ENCODE peak calls at places on chromosome 13, in five cellular contexts. J, L, N, Q and W are unnamed samples.
A peak's percentile ranks its signal among the peaks of the same experiment; 100 is the strongest.

GRCh38 chr13:102904408-102904862 is 58.6 kb downstream of the ERCC5 start:
- DNase-seq in J (no peak), L (no peak), N (no peak), Q (no peak), W (no peak)

GRCh38 chr13:77860621-77861020 is 58.0 kb downstream of the EDNRB start:
- DNase-seq in J (peak; percentile 69), L (no peak), N (peak; percentile 71), Q (peak; percentile 1), W (no peak)

GRCh38 chr13:74187564-74187963 is 53.4 kb upstream of the KLF12 start:
- DNase-seq in J (peak; percentile 21), L (no peak), N (no peak), Q (peak; percentile 61), W (no peak)

GRCh38 chr13:113209880-113210421 is 538 bp downstream of the CUL4A start:
- DNase-seq in J (peak; percentile 68), L (peak; percentile 84), N (no peak), Q (peak; percentile 66), W (no peak)

GRCh38 chr13:74529968-74530367 is 395.8 kb upstream of the KLF12 start:
- DNase-seq in J (no peak), L (no peak), N (no peak), Q (no peak), W (no peak)

GRCh38 chr13:95492044-95492801 is 60.3 kb upstream of the CLDN10 start:
- DNase-seq in J (no peak), L (no peak), N (no peak), Q (no peak), W (no peak)

GRCh38 chr13:80339578-80339840 is 1.4 kb downstream of the SPRY2 start:
- DNase-seq in J (no peak), L (no peak), N (no peak), Q (no peak), W (no peak)

GRCh38 chr13:65217459-65217858 is 2012.7 kb downstream of the PCDH9 start:
- DNase-seq in J (no peak), L (no peak), N (no peak), Q (no peak), W (no peak)

GRCh38 chr13:21849323-21849722 is 178.4 kb downstream of the FGF9 start:
- DNase-seq in J (peak; percentile 24), L (no peak), N (no peak), Q (no peak), W (no peak)

GRCh38 chr13:111488466-111489132 is 168.2 kb downstream of the TEX29 start:
- DNase-seq in J (no peak), L (no peak), N (no peak), Q (no peak), W (no peak)

GRCh38 chr13:79995334-79995733 is 345.6 kb downstream of the SPRY2 start:
- DNase-seq in J (peak; percentile 81), L (no peak), N (no peak), Q (peak; percentile 82), W (peak; percentile 41)